ENCODE peak calls at places on chromosomes 13 and 19, in eight cellular contexts. O is GM23338, Y is stomach, F is transverse colon, C is Panc1, V is SK-N-MC, T is spleen, Q is suprapubic skin. M is an unnamed sample.

GRCh38 chr19:12202250-12202649 is 39.4 kb downstream of the ZNF136 start:
- DNase-seq in O (peak), Y (peak), F (peak), C (no peak), V (no peak), T (peak), Q (no peak), M (no peak)

GRCh38 chr13:30746816-30747215 is 11.5 kb downstream of the ALOX5AP start:
- DNase-seq in O (no peak), Y (no peak), F (no peak), C (no peak), V (no peak), T (no peak), Q (no peak), M (no peak)

GRCh38 chr13:101242720-101243119 is 173.6 kb downstream of the NALCN start:
- DNase-seq in O (no peak), Y (no peak), F (no peak), C (no peak), V (no peak), T (no peak), Q (no peak), M (no peak)

GRCh38 chr13:36875431-36875830 is 44.6 kb downstream of the SMAD9 start:
- DNase-seq in O (no peak), Y (no peak), F (no peak), C (no peak), V (no peak), T (no peak), Q (no peak), M (no peak)

GRCh38 chr13:109204252-109204651 is 574.8 kb downstream of the MYO16 start:
- DNase-seq in O (no peak), Y (no peak), F (no peak), C (no peak), V (no peak), T (no peak), Q (no peak), M (no peak)

GRCh38 chr13:46720189-46720588 is 76.8 kb downstream of the ESD start:
- DNase-seq in O (no peak), Y (no peak), F (no peak), C (no peak), V (no peak), T (no peak), Q (no peak), M (no peak)

GRCh38 chr19:35767288-35768081 is 7.9 kb upstream of the ARHGAP33 start:
- DNase-seq in O (peak), Y (no peak), F (no peak), C (no peak), V (no peak), T (no peak), Q (no peak), M (no peak)

GRCh38 chr19:30712428-30713151 is 340.4 kb downstream of the ZNF536 start:
- DNase-seq in O (no peak), Y (no peak), F (no peak), C (no peak), V (no peak), T (no peak), Q (no peak), M (no peak)

GRCh38 chr19:3923096-3923758 is 9.6 kb upstream of the NMRK2 start:
- DNase-seq in O (no peak), Y (no peak), F (no peak), C (no peak), V (no peak), T (no peak), Q (no peak), M (no peak)

GRCh38 chr13:110516500-110516899 is 45.0 kb downstream of the RAB20 start:
- DNase-seq in O (no peak), Y (no peak), F (no peak), C (no peak), V (no peak), T (no peak), Q (no peak), M (no peak)

GRCh38 chr19:33298146-33298911 is 4.0 kb downstream of the CEBPA start:
- DNase-seq in O (peak), Y (peak), F (peak), C (no peak), V (no peak), T (peak), Q (peak), M (peak)

GRCh38 chr19:46126086-46126485 is 1.6 kb upstream of the IGFL3 start:
- DNase-seq in O (no peak), Y (no peak), F (no peak), C (no peak), V (no peak), T (no peak), Q (no peak), M (no peak)

GRCh38 chr13:76009491-76009890 is 373.4 kb downstream of the LMO7 start:
- DNase-seq in O (no peak), Y (no peak), F (no peak), C (no peak), V (no peak), T (no peak), Q (no peak), M (no peak)

GRCh38 chr13:110361365-110361911 is 54.4 kb downstream of the COL4A2 start:
- DNase-seq in O (no peak), Y (no peak), F (peak), C (no peak), V (no peak), T (no peak), Q (peak), M (no peak)

GRCh38 chr13:79534596-79534995 is 53.6 kb downstream of the NDFIP2 start:
- DNase-seq in O (no peak), Y (no peak), F (no peak), C (no peak), V (no peak), T (no peak), Q (no peak), M (no peak)

GRCh38 chr19:16338470-16339360 is 14.1 kb downstream of the KLF2 start:
- DNase-seq in O (peak), Y (no peak), F (peak), C (no peak), V (no peak), T (peak), Q (no peak), M (no peak)

GRCh38 chr13:56558698-56559320 is 581.9 kb upstream of the PRR20A start:
- DNase-seq in O (no peak), Y (no peak), F (no peak), C (no peak), V (no peak), T (no peak), Q (no peak), M (no peak)

GRCh38 chr19:45171211-45171623 is 6.8 kb downstream of the TRAPPC6A start:
- DNase-seq in O (no peak), Y (no peak), F (no peak), C (no peak), V (no peak), T (no peak), Q (no peak), M (no peak)

GRCh38 chr13:30774214-30774730 is 38.9 kb downstream of the ALOX5AP start:
- DNase-seq in O (no peak), Y (no peak), F (no peak), C (no peak), V (no peak), T (no peak), Q (no peak), M (no peak)

GRCh38 chr13:79404985-79405384 is 1.1 kb downstream of the RBM26 start:
- DNase-seq in O (peak), Y (no peak), F (no peak), C (no peak), V (no peak), T (no peak), Q (no peak), M (no peak)

GRCh38 chr19:2800506-2800905 is 15.2 kb downstream of the THOP1 start:
- DNase-seq in O (no peak), Y (no peak), F (no peak), C (no peak), V (no peak), T (no peak), Q (no peak), M (no peak)

GRCh38 chr13:19818223-19818842 is 35.6 kb upstream of the PSPC1 start:
- DNase-seq in O (peak), Y (peak), F (peak), C (no peak), V (no peak), T (peak), Q (no peak), M (peak)

GRCh38 chr13:97425570-97425969 is 8.4 kb upstream of the RAP2A start:
- DNase-seq in O (no peak), Y (no peak), F (no peak), C (no peak), V (no peak), T (no peak), Q (no peak), M (no peak)

GRCh38 chr19:35702223-35703012 is 1.9 kb upstream of the ZBTB32 start:
- DNase-seq in O (peak), Y (peak), F (peak), C (peak), V (peak), T (peak), Q (peak), M (peak)

GRCh38 chr19:49591731-49592485 is 926 bp downstream of the PRR12 start:
- DNase-seq in O (peak), Y (peak), F (peak), C (no peak), V (no peak), T (peak), Q (peak), M (no peak)

GRCh38 chr19:30390356-30390988 is 18.3 kb downstream of the ZNF536 start:
- DNase-seq in O (no peak), Y (no peak), F (no peak), C (no peak), V (no peak), T (no peak), Q (no peak), M (no peak)

GRCh38 chr19:29779921-29780320 is 31.9 kb upstream of the CCNE1 start:
- DNase-seq in O (peak), Y (no peak), F (no peak), C (no peak), V (no peak), T (no peak), Q (no peak), M (no peak)

GRCh38 chr19:3135961-3136683 is at the start of gene GNA15:
- DNase-seq in O (no peak), Y (peak), F (peak), C (no peak), V (no peak), T (peak), Q (peak), M (peak)

GRCh38 chr19:35254341-35255297 is 5.8 kb downstream of the LSR start:
- DNase-seq in O (no peak), Y (no peak), F (no peak), C (no peak), V (no peak), T (peak), Q (no peak), M (no peak)

GRCh38 chr13:102402292-102402691 is 444 bp upstream of the FGF14 start:
- DNase-seq in O (peak), Y (no peak), F (peak), C (no peak), V (no peak), T (no peak), Q (peak), M (no peak)
- TF ChIP-seq POLR2AphosphoS5 in O (no peak), Y (peak), F (peak), C (no peak), V (no peak), T (no peak), Q (no peak), M (no peak)

GRCh38 chr19:39692822-39693221 is 11.5 kb upstream of the LGALS14 start:
- DNase-seq in O (no peak), Y (no peak), F (no peak), C (no peak), V (no peak), T (no peak), Q (no peak), M (no peak)

GRCh38 chr19:39692166-39692565 is 12.1 kb upstream of the LGALS14 start:
- DNase-seq in O (no peak), Y (no peak), F (no peak), C (no peak), V (no peak), T (no peak), Q (no peak), M (no peak)

GRCh38 chr19:39695759-39696158 is 8.5 kb upstream of the LGALS14 start:
- DNase-seq in O (no peak), Y (no peak), F (no peak), C (no peak), V (no peak), T (no peak), Q (no peak), M (no peak)

GRCh38 chr19:39698535-39698934 is 5.7 kb upstream of the LGALS14 start:
- DNase-seq in O (no peak), Y (no peak), F (no peak), C (no peak), V (no peak), T (no peak), Q (no peak), M (no peak)

DNA sequence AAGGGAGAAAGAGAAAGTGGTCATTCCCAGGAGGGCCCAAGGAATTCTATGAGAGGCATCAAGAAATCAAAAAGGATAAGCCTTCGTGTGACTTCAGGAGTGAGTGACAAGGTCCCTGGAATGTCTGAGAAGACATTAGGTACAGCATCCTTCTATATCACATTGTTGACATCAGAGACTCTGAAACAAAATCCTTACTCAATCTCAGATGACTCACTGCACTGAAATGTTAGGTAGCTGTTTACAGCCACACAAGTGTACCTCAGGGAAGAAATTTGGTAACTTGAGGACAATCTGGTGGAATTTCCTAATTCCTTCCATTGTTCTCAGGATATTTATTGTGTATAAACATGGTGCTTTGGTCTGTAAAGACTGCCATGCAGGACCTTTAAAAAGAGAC is 7.9 kb upstream of the LGALS14 start:
- DNase-seq in O (no peak), Y (no peak), F (no peak), C (no peak), V (no peak), T (no peak), Q (no peak), M (no peak)
- TF ChIP-seq POLR2AphosphoS5 in O (no peak), Y (no peak), F (no peak), C (no peak), V (no peak), T (no peak), Q (no peak), M (no peak)

GRCh38 chr13:43529796-43530195 is 257.0 kb downstream of the ENOX1 start:
- DNase-seq in O (no peak), Y (no peak), F (no peak), C (no peak), V (no peak), T (no peak), Q (no peak), M (no peak)
- TF ChIP-seq POLR2AphosphoS5 in O (no peak), Y (no peak), F (no peak), C (no peak), V (no peak), T (no peak), Q (no peak), M (no peak)

GRCh38 chr19:40809358-40810086 is 10.5 kb downstream of the EGLN2 start:
- DNase-seq in O (no peak), Y (no peak), F (no peak), C (no peak), V (no peak), T (peak), Q (no peak), M (no peak)
- TF ChIP-seq POLR2AphosphoS5 in O (no peak), Y (no peak), F (no peak), C (no peak), V (no peak), T (peak), Q (no peak), M (no peak)

GRCh38 chr19:8391274-8392016 is 1.3 kb downstream of the RAB11B start:
- DNase-seq in O (no peak), Y (peak), F (no peak), C (no peak), V (no peak), T (peak), Q (peak), M (no peak)

GRCh38 chr19:8388612-8388958 is 1.6 kb upstream of the RAB11B start:
- DNase-seq in O (no peak), Y (no peak), F (no peak), C (no peak), V (no peak), T (no peak), Q (no peak), M (no peak)

GRCh38 chr19:8390617-8390981 is 439 bp downstream of the RAB11B start:
- DNase-seq in O (peak), Y (peak), F (peak), C (no peak), V (peak), T (peak), Q (peak), M (peak)

GRCh38 chr19:8392017-8392591 is 1.9 kb downstream of the RAB11B start:
- DNase-seq in O (no peak), Y (peak), F (no peak), C (no peak), V (no peak), T (no peak), Q (no peak), M (no peak)

DNA sequence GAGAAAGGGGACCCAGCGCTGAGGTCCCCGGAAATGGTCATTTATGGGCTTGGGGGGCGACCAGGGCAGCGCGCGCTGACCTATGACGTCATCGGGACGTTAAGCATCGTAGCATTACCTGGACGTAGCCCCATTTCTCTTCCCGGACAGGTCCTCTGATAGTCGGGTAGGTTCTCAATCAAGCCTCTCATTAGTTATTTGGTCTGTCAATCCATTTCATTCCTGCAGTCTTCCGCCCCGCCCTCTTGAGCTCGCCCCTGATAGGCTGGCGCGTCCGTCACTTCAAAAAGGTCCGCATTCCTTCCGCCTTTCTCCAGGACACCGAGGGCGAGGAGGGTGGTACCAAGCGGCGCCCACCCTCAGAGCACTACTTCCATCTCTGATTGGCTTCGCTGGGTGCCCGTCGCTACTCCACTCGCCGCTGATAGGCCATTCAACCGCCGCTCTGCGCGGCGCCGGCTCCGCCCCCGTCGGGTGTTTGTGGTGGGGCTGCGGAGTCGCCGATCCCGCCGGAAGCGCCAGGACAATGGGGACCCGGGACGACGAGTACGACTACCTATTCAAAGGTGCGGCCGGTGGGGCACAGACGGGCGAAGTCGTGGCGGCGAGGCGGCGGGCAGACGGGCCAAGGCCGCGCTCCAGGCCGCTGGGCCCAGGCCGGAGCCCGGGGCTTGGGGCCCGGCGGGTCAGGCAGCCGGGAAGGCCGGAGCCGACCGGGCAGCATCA is at the start of gene RAB11B:
- DNase-seq in O (peak), Y (peak), F (peak), C (peak), V (peak), T (peak), Q (peak), M (peak)
- TF ChIP-seq POLR2AphosphoS5 in O (peak), Y (peak), F (peak), C (no peak), V (peak), T (peak), Q (peak), M (peak)

GRCh38 chr19:13794388-13794751 is 873 bp upstream of the ZSWIM4 start:
- DNase-seq in O (peak), Y (peak), F (peak), C (no peak), V (no peak), T (peak), Q (peak), M (peak)

GRCh38 chr19:13796301-13797057 is 1.2 kb downstream of the ZSWIM4 start:
- DNase-seq in O (peak), Y (peak), F (peak), C (no peak), V (no peak), T (peak), Q (peak), M (peak)

GRCh38 chr19:13794752-13795589 is at the start of gene ZSWIM4:
- DNase-seq in O (peak), Y (peak), F (peak), C (peak), V (peak), T (peak), Q (peak), M (peak)

GRCh38 chr19:13797058-13797440 is 1.8 kb downstream of the ZSWIM4 start:
- DNase-seq in O (no peak), Y (no peak), F (no peak), C (no peak), V (no peak), T (no peak), Q (no peak), M (no peak)

DNA sequence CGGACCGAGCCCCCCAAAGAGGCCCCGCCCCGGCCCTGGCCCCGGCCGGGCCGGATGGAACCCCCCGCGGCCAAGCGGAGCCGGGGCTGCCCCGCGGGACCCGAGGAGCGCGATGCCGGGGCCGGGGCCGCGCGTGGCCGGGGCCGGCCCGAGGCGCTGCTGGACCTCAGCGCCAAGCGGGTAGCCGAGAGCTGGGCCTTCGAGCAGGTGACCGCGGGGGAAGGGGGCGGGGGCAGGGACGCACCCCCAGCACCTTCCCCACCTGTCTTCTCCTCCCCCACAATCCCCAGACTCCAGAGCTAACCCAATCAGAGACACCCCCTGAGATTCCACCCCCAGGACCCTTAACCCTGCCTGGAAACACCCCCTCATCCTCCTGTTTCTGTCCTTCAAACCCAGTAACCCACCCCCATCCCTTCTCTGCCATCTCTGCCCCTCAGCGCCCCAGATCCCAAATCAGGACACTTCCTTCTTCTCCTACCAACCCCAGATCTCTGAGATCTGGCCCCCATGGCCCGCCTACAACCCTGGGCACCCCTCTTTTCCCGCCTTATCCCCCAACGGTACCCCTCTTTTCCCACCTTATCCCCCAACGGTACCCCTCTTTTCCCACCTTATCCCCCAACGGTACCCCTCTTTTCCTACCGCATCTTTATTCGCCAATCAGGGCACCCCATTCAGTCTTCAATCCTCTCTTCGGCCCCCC is 505 bp downstream of the ZSWIM4 start:
- DNase-seq in O (peak), Y (no peak), F (no peak), C (no peak), V (no peak), T (no peak), Q (no peak), M (peak)
- TF ChIP-seq POLR2AphosphoS5 in O (peak), Y (no peak), F (no peak), C (no peak), V (no peak), T (no peak), Q (no peak), M (no peak)

DNA sequence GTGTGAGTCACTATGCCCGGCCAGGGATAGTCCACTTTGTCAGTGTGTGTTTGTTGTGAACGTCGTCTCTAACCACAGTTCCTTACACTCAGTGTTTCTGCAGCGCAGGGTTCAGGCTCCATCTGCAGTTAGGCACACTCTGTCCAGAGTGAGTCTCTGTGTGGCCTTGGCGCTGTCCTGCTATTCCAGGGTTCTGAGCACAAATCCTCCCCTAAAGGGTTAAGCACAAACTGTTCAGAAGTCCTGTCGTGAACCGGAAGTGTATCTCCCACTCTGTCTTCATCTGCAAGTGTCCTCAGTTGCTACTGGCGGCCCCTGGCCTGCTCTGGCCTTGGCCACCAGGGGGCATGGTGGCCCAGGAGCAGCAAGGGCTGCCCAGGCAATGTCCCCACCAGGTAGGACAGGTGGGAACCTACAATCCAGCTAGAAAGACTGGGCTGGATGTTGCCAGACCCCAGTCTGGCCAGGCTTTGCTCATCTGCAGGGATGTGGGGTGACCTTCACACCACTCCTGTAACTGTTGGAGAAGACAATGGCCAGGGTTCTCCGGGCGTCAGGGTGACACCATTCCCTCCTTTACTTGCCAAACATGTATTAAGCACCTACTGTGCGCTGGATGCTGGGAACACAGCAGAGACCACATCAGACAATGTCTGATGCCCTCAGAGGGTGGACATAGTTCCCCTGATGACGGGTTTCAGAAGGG is 38.6 kb upstream of the GATAD2A start:
- DNase-seq in O (peak), Y (peak), F (peak), C (no peak), V (no peak), T (peak), Q (no peak), M (peak)
- TF ChIP-seq POLR2AphosphoS5 in O (no peak), Y (peak), F (no peak), C (no peak), V (no peak), T (peak), Q (no peak), M (no peak)

M was measured in breast epithelium.